ENCODE peak calls at places on chromosome 2, in four cellular contexts. R is EL, N is dermis microvascular lymphatic vessel endothelial cell, D is astrocyte of the cerebellum. C is an unnamed sample.

GRCh38 chr2:197209742-197210408 is 100.7 kb downstream of the ANKRD44 start:
- DNase-seq in R (no peak), N (no peak), D (no peak), C (no peak)

GRCh38 chr2:44949329-44950151 is 8.0 kb downstream of the SIX3 start:
- DNase-seq in R (no peak), D (peak), N (peak), C (no peak)

GRCh38 chr2:227439214-227439613 is 32.7 kb upstream of the AGFG1 start:
- DNase-seq in D (no peak), R (no peak), N (no peak), C (no peak)

GRCh38 chr2:105325389-105325963 is 4.1 kb downstream of the TGFBRAP1 start:
- DNase-seq in R (peak), D (no peak), N (peak), C (no peak)

GRCh38 chr2:85583667-85584353 is 421 bp upstream of the VAMP5 start:
- DNase-seq in R (no peak), N (no peak), D (no peak), C (no peak)

GRCh38 chr2:43899589-43899988 is 60.8 kb downstream of the ABCG8 start:
- DNase-seq in N (no peak), D (no peak), R (no peak), C (no peak)

GRCh38 chr2:109031481-109032228 is 42.6 kb upstream of the EDAR start:
- DNase-seq in D (no peak), N (no peak), R (peak), C (peak)

GRCh38 chr2:195660265-195660890 is 3.4 kb downstream of the SLC39A10 start:
- DNase-seq in R (peak), N (peak), D (peak), C (peak)

GRCh38 chr2:75021672-75022071 is 63.2 kb downstream of the POLE4 start:
- DNase-seq in R (peak), N (no peak), D (peak), C (no peak)

GRCh38 chr2:159801925-159802324 is 3.9 kb upstream of the CD302 start:
- DNase-seq in D (no peak), N (no peak), R (no peak), C (no peak)

GRCh38 chr2:10221443-10221842 is 81.3 kb upstream of the HPCAL1 start:
- DNase-seq in D (no peak), R (no peak), N (no peak), C (no peak)

GRCh38 chr2:179711375-179711774 is 150.0 kb downstream of the ZNF385B start:
- DNase-seq in N (no peak), R (peak), D (no peak), C (no peak)

GRCh38 chr2:106098081-106098480 is 96.0 kb downstream of the UXS1 start:
- DNase-seq in N (no peak), R (no peak), D (no peak), C (no peak)

GRCh38 chr2:19201911-19202310 is 156.5 kb downstream of the OSR1 start:
- DNase-seq in D (no peak), N (no peak), R (no peak), C (no peak)

GRCh38 chr2:226788064-226788463 is 11.6 kb downstream of the IRS1 start:
- DNase-seq in N (no peak), D (no peak), R (no peak), C (no peak)

GRCh38 chr2:43185146-43185545 is 41.3 kb downstream of the ZFP36L2 start:
- DNase-seq in D (no peak), N (peak), R (peak), C (no peak)

GRCh38 chr2:199861116-199861774 is 10.3 kb upstream of the FTCDNL1 start:
- DNase-seq in D (no peak), N (peak), R (peak), C (no peak)

GRCh38 chr2:128456281-128456680 is 137.6 kb upstream of the HS6ST1 start:
- DNase-seq in D (no peak), N (no peak), R (no peak), C (peak)

GRCh38 chr2:160014227-160014626 is 48.2 kb downstream of the PLA2R1 start:
- DNase-seq in R (no peak), D (no peak), N (no peak), C (no peak)

GRCh38 chr2:42328148-42328833 is 32.7 kb downstream of the COX7A2L start:
- DNase-seq in D (peak), R (peak), N (peak), C (no peak)

GRCh38 chr2:127219716-127220090 is 396 bp downstream of the CYP27C1 start:
- DNase-seq in D (no peak), R (no peak), N (no peak), C (peak)

GRCh38 chr2:238975408-238975807 is 127.5 kb downstream of the TWIST2 start:
- DNase-seq in D (no peak), N (no peak), R (no peak), C (no peak)

GRCh38 chr2:10951558-10952414 is 40.1 kb downstream of the KCNF1 start:
- DNase-seq in R (no peak), N (no peak), D (no peak), C (no peak)

GRCh38 chr2:102839668-102840388 is 78.0 kb downstream of the TMEM182 start:
- DNase-seq in R (peak), D (peak), N (peak), C (no peak)

GRCh38 chr2:231007159-231008045 is 11.5 kb downstream of the SPATA3 start:
- DNase-seq in R (no peak), D (no peak), N (no peak), C (no peak)

GRCh38 chr2:170895023-170895759 is 33.9 kb upstream of the GORASP2 start:
- DNase-seq in N (no peak), R (peak), D (peak), C (no peak)

GRCh38 chr2:234420406-234420805 is 76.5 kb downstream of the ARL4C start:
- DNase-seq in R (no peak), D (no peak), N (no peak), C (no peak)

GRCh38 chr2:35822716-35823115 is 532.9 kb upstream of the CRIM1 start:
- DNase-seq in D (no peak), N (no peak), R (no peak), C (no peak)

GRCh38 chr2:60386436-60386835 is 167.0 kb downstream of the BCL11A start:
- DNase-seq in R (peak), N (no peak), D (no peak), C (no peak)